ENCODE peak calls at places on chromosomes 5 and 9, in four cellular contexts. M, R, I and F are unnamed samples. For H3K4me1 and H3K36me3, the result is how much of the 10 kb centered on the place peaks cover.

GRCh38 chr5:82676663-82677062 is 398.5 kb upstream of the RPS23 start:
- DNase-seq in M (peak), I (no peak), R (no peak), F (no peak)

GRCh38 chr5:127299678-127300077 is 9.1 kb downstream of the MEGF10 start:
- DNase-seq in M (no peak), R (no peak), I (no peak), F (no peak)

GRCh38 chr5:60482301-60482700 is 217.7 kb downstream of the DEPDC1B start:
- DNase-seq in M (no peak), R (no peak), I (no peak), F (no peak)

GRCh38 chr5:131776451-131776850 is 20.4 kb downstream of the FNIP1 start:
- DNase-seq in I (no peak), M (no peak), R (no peak), F (no peak)

GRCh38 chr5:39215857-39216256 is 3.5 kb downstream of the FYB1 start:
- DNase-seq in R (no peak), M (no peak), I (no peak), F (no peak)

GRCh38 chr5:100826133-100826532 is 76.9 kb downstream of the ST8SIA4 start:
- DNase-seq in I (no peak), R (no peak), M (peak), F (no peak)

GRCh38 chr5:115168829-115169391 is 798 bp downstream of the TRIM36 start:
- DNase-seq in M (no peak), I (peak), R (no peak), F (no peak)

GRCh38 chr5:54761213-54761701 is 224.1 kb downstream of the ESM1 start:
- DNase-seq in R (no peak), M (no peak), I (no peak), F (no peak)

GRCh38 chr5:3023678-3024077 is 272.2 kb upstream of the IRX2 start:
- DNase-seq in I (peak), R (no peak), M (no peak), F (no peak)

GRCh38 chr5:44875661-44876250 is 67.0 kb downstream of the MRPS30 start:
- DNase-seq in I (no peak), M (peak), R (peak), F (no peak)

GRCh38 chr9:71587576-71588362 is 180.5 kb downstream of the CEMIP2 start:
- DNase-seq in M (no peak), I (no peak), R (no peak), F (no peak)

GRCh38 chr5:139638736-139639618 is 9.2 kb upstream of the CXXC5 start:
- DNase-seq in M (no peak), I (peak), R (no peak), F (no peak)

GRCh38 chr9:89999534-90000370 is 394.9 kb downstream of the GADD45G start:
- DNase-seq in R (peak), I (no peak), M (peak), F (no peak)

GRCh38 chr9:100911273-100911672 is 117.3 kb upstream of the PLPPR1 start:
- DNase-seq in R (no peak), I (no peak), M (no peak), F (no peak)

GRCh38 chr9:75962186-75963036 is 71.9 kb downstream of the PCSK5 start:
- DNase-seq in I (no peak), M (no peak), R (no peak), F (no peak)

GRCh38 chr5:61313960-61314681 is 17.9 kb upstream of the ZSWIM6 start:
- DNase-seq in I (no peak), R (no peak), M (no peak), F (no peak)

GRCh38 chr5:147407094-147407681 is 102.7 kb downstream of the DPYSL3 start:
- DNase-seq in M (no peak), R (no peak), I (no peak), F (no peak)

GRCh38 chr5:122849746-122850145 is 4.3 kb downstream of the SNX24 start:
- DNase-seq in M (no peak), R (no peak), I (no peak), F (no peak)

GRCh38 chr5:56102885-56103284 is 108.1 kb upstream of the IL6ST start:
- DNase-seq in I (no peak), R (no peak), M (no peak), F (no peak)

GRCh38 chr9:91680129-91680528 is 256.5 kb upstream of the NFIL3 start:
- DNase-seq in M (no peak), R (no peak), I (no peak), F (no peak)

GRCh38 chr5:42745426-42745825 is 11.2 kb upstream of the CCDC152 start:
- DNase-seq in R (peak), I (peak), M (no peak), F (peak)

GRCh38 chr9:32737378-32737777 is 46.0 kb upstream of the TMEM215 start:
- DNase-seq in R (no peak), M (no peak), I (no peak), F (no peak)

GRCh38 chr9:89138463-89139390 is 39.9 kb downstream of the SHC3 start:
- DNase-seq in M (no peak), R (no peak), I (no peak), F (no peak)

GRCh38 chr9:12730198-12730597 is 37.0 kb downstream of the TYRP1 start:
- DNase-seq in I (no peak), M (no peak), R (no peak), F (no peak)

GRCh38 chr9:92504881-92505280 is 22.6 kb upstream of the ASPN start:
- DNase-seq in M (no peak), I (no peak), R (no peak), F (no peak)

GRCh38 chr9:35563791-35564197 is 41.3 kb upstream of the TESK1 start:
- DNase-seq in I (peak), R (peak), M (no peak), F (no peak)

GRCh38 chr9:20823051-20823450 is 139.0 kb downstream of the FOCAD start:
- DNase-seq in R (no peak), M (no peak), I (no peak), F (no peak)

GRCh38 chr5:91361055-91361701 is 21.9 kb downstream of the ARRDC3 start:
- DNase-seq in R (no peak), M (peak), I (no peak), F (no peak)

GRCh38 chr9:38682713-38683112 is 37.2 kb downstream of the FAM240B start:
- DNase-seq in R (peak), M (no peak), I (no peak), F (peak)

GRCh38 chr5:59107692-59108091 is 524.8 kb downstream of the RAB3C start:
- DNase-seq in M (no peak), I (no peak), R (no peak), F (no peak)

GRCh38 chr5:41776435-41776834 is 93.8 kb downstream of the OXCT1 start:
- DNase-seq in R (no peak), M (no peak), I (no peak), F (no peak)

GRCh38 chr9:134214395-134214765 is 50.0 kb upstream of the RNU6ATAC start:
- DNase-seq in I (no peak), R (peak), M (no peak), F (no peak)

GRCh38 chr5:121741156-121741555 is 110.5 kb upstream of the FTMT start:
- DNase-seq in R (no peak), I (no peak), M (no peak), F (no peak)

GRCh38 chr9:100426532-100427365 is at the start of gene MSANTD3:
- DNase-seq in I (peak), M (no peak), R (peak), F (no peak)

GRCh38 chr5:145345883-145346282 is 489.3 kb downstream of the PRELID2 start:
- DNase-seq in M (no peak), R (no peak), I (no peak), F (no peak)

GRCh38 chr9:130715270-130716077 is 21.9 kb downstream of the EXOSC2 start:
- DNase-seq in M (no peak), R (no peak), I (no peak), F (no peak)

GRCh38 chr5:123150089-123150488 is 61.0 kb downstream of the PRDM6 start:
- DNase-seq in R (no peak), I (no peak), M (no peak), F (no peak)

GRCh38 chr5:167897371-167897770 is 394.1 kb upstream of the WWC1 start:
- DNase-seq in I (no peak), R (no peak), M (no peak), F (no peak)

DNA sequence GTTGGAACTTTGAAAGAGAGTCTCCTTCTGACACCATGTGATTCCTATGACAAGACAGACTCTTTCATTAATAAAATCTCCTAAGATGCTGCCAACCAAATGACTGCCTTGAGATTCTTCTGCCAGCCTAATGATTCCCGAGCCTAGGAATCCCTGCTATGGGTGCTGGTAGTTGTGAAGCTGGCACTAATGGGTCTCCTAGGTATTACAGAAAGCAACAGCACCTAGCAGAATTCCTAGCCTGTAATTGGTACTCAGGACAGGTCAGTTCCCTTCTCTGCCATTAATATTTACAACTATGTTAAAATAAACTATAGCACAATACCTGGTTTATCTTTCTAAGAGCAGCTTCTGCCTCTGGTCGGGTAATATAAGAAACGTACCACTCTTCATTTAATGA is 19.3 kb downstream of the C5orf58 start:
- DNase-seq in R (no peak), I (no peak), M (no peak), F (no peak)
- TF ChIP-seq SUZ12 in R (no peak), I (no peak), M (no peak), F (no peak)

GRCh38 chr9:136456257-136456656 is 16.6 kb upstream of the INPP5E start:
- DNase-seq in I (no peak), M (no peak), R (no peak), F (no peak)

GRCh38 chr9:136455043-136456002 is 15.7 kb upstream of the INPP5E start:
- DNase-seq in M (no peak), I (no peak), R (no peak), F (no peak)

GRCh38 chr9:136451221-136451877 is 11.7 kb upstream of the INPP5E start:
- DNase-seq in I (no peak), M (no peak), R (no peak), F (no peak)

GRCh38 chr9:136453326-136453725 is 13.7 kb upstream of the INPP5E start:
- DNase-seq in R (no peak), M (no peak), I (no peak), F (no peak)

GRCh38 chr9:136454026-136454796 is 14.6 kb upstream of the INPP5E start:
- DNase-seq in M (no peak), R (no peak), I (no peak), F (no peak)
- H3K4me1 ChIP-seq in M (under half), R (under half), I (under half), F (under half)

DNA sequence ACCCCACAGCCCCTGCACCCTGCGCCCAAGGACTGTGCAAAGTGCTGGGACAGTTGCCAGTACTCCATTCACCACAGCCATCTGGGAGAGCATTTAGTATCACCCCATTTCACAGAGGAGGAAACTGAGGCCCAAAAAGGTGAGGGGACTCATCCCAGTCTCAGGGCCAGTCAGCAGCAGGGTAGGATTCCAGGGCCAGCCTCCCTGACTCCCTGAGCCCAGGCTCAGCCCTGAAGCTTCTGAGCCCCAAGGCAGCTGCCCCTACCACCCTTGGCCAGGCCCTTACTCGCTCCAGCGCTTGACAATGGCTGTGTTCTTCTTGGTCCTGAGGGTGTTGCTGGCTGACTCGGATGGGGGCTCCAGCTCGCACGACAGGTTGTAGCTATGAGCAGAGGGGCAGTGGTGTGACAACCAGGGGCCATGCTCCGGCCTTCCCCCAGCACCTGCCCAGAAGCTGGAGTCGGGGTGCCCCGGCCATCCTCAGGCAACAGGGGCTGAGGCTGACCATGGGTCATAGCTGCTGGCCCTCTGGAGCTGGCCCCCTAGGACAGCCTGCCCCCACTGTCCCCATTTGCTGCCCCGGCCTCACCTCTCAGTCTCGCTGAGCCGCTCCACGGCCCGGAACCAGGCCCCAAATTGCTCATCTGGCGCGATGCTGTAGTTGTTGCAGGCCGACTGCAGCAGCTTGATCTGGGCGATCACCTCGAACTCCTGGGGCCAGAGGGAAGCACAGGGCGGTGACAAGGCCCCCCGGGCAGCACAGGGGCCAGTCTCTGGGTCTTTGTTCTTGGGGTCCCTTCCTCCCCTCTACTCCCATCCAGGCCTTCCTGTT is 18.6 kb downstream of the RALGDS start:
- DNase-seq in M (no peak), R (no peak), I (no peak), F (no peak)
- H3K36me3 ChIP-seq in M (under half), R (half or more), I (under half), F (half or more)

DNA sequence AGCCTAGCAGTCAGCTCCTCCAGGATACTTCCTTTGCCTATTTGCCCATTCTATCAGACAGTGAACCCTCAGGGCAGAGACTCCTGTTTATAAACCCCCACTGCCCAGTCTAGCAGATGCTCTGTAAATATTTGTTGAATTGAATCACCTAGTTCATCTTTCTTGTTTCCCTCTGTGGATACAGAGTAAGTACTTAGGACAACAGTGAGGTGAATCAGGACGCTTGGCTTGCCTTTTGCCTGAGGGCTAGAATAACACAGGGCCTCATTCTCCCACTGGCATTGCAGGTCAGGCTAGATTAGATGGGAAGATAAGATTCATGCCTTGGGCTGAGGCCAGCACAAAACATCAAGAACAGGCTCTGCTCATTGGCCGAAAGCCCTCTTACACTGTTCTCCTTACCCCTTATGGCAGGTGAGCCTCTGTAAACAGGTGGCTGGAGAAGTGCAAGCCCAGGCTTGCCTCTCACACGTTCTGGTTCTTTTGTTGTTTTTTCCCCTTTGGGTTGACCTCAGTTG is 22.2 kb downstream of the TNFSF8 start:
- DNase-seq in R (peak), I (no peak), M (no peak), F (peak)
- TF ChIP-seq SUZ12 in R (no peak), I (no peak), M (no peak), F (no peak)

GRCh38 chr5:172140866-172141265 is 47.2 kb downstream of the STK10 start:
- DNase-seq in M (no peak), I (no peak), R (no peak), F (no peak)

GRCh38 chr5:172143875-172144274 is 44.1 kb downstream of the STK10 start:
- DNase-seq in R (no peak), I (no peak), M (no peak), F (no peak)

GRCh38 chr5:172140120-172140519 is 47.9 kb downstream of the STK10 start:
- DNase-seq in R (no peak), I (no peak), M (no peak), F (no peak)

GRCh38 chr5:172142709-172143215 is 45.3 kb downstream of the STK10 start:
- DNase-seq in M (no peak), I (no peak), R (peak), F (no peak)

DNA sequence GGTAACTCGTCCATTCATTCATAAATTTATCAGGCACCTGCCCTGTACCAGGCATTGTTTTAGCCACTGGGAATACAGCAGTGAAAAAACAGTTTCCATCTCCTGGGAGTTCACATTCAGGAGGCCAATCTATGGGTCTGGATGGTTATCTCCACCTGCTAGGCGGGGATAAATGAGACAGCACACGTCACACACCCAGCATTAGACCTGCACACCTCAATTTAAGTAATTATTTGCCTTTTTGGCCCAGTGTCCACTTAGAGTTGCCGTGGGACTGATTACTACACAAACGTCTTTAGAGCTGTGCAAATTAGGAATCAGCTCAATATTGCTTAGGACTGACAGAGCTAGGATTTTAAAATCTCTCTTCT is 46.1 kb downstream of the STK10 start:
- DNase-seq in M (no peak), I (no peak), R (no peak), F (no peak)
- H3K4me1 ChIP-seq in M (under half), I (under half), R (under half), F (under half)

GRCh38 chr5:78604693-78605092 is 43.9 kb downstream of the LHFPL2 start:
- DNase-seq in I (no peak), M (no peak), R (peak), F (no peak)

GRCh38 chr5:78610633-78611032 is 37.9 kb downstream of the LHFPL2 start:
- DNase-seq in M (no peak), I (no peak), R (no peak), F (no peak)

GRCh38 chr5:78610163-78610583 is 38.4 kb downstream of the LHFPL2 start:
- DNase-seq in I (no peak), M (no peak), R (no peak), F (no peak)

GRCh38 chr5:78605611-78606010 is 43.0 kb downstream of the LHFPL2 start:
- DNase-seq in I (no peak), M (no peak), R (no peak), F (no peak)

GRCh38 chr5:78607864-78608263 is 40.7 kb downstream of the LHFPL2 start:
- DNase-seq in I (no peak), R (no peak), M (no peak), F (no peak)
- H3K36me3 ChIP-seq in I (under half), R (under half), M (under half), F (under half)

DNA sequence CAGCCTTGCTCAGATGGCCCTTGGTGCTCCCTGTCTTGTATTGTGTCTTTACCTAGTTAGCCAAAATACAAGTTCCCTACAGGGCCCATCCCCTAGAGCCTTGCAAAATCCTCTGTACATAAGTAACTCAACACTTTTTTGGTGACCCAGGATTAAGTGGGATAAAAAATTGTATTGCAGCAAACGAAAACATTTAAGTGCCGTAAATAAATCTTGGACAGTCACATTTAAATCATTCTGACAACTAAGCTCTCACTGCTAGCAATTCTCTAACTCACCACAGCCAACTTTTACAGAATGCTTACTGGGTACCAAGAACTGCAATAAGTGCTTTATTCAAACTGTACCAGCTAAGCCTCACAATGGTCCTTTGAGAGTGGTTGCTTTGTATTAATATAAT is 56.6 kb downstream of the GNAQ start:
- DNase-seq in M (no peak), I (no peak), R (no peak), F (no peak)
- TF ChIP-seq SUZ12 in M (no peak), I (no peak), R (no peak), F (no peak)

GRCh38 chr5:179818746-179819295 is 1.9 kb upstream of the SQSTM1 start:
- DNase-seq in I (peak), R (peak), M (peak), F (no peak)
- H3K4me1 ChIP-seq in I (under half), R (half or more), M (under half), F (under half)

GRCh38 chr9:122380293-122380692 is 9.5 kb downstream of the PTGS1 start:
- DNase-seq in M (no peak), I (no peak), R (no peak), F (no peak)

GRCh38 chr9:122383992-122384461 is 13.2 kb downstream of the PTGS1 start:
- DNase-seq in M (no peak), R (no peak), I (no peak), F (no peak)

GRCh38 chr9:122381206-122381950 is 10.6 kb downstream of the PTGS1 start:
- DNase-seq in M (no peak), I (no peak), R (no peak), F (no peak)

GRCh38 chr9:122386316-122386872 is 15.6 kb downstream of the PTGS1 start:
- DNase-seq in R (no peak), M (no peak), I (peak), F (no peak)

GRCh38 chr9:122382901-122383850 is 12.4 kb downstream of the PTGS1 start:
- DNase-seq in M (no peak), R (no peak), I (no peak), F (no peak)
- H3K36me3 ChIP-seq in M (under half), R (under half), I (under half), F (under half)